ENCODE peak calls at places on chromosomes 13 and 19, in eight cellular contexts. U is effector memory CD4-positive, alpha-beta T cell; K is psoas muscle; Y is BE2C; W is stomach; S is ovary; T is CD8-positive, alpha-beta memory T cell; D is hepatocyte. P is an unnamed sample.

GRCh38 chr13:32837973-32838940 is 178.0 kb upstream of the KL start:
- DNase-seq in U (no peak), Y (no peak), W (no peak), D (no peak), K (no peak), S (no peak), T (no peak), P (peak; percentile 24)

GRCh38 chr19:38090561-38090960 is 133.5 kb downstream of the DPF1 start:
- DNase-seq in K (no peak), S (no peak), T (no peak), D (no peak), W (no peak), U (no peak), Y (no peak), P (no peak)

GRCh38 chr13:29859971-29860370 is 9.6 kb upstream of the UBL3 start:
- DNase-seq in U (no peak), K (no peak), Y (peak; percentile 63), T (no peak), D (no peak), W (no peak), S (no peak), P (no peak)

GRCh38 chr19:32748497-32748896 is 28.9 kb downstream of the TDRD12 start:
- DNase-seq in U (no peak), D (no peak), Y (no peak), S (no peak), K (no peak), W (no peak), T (no peak), P (peak; percentile 15)

GRCh38 chr13:32208860-32209259 is 106.3 kb downstream of the ZAR1L start:
- DNase-seq in D (no peak), S (no peak), U (no peak), W (no peak), Y (no peak), T (no peak), K (peak; percentile 43), P (no peak)

GRCh38 chr19:1492474-1493006 is 1.6 kb downstream of the REEP6 start:
- DNase-seq in W (no peak), U (no peak), K (no peak), Y (no peak), D (peak; percentile 76), T (no peak), S (peak; percentile 45), P (no peak)

GRCh38 chr13:82627183-82627582 is 1255.1 kb downstream of the SLITRK1 start:
- DNase-seq in Y (no peak), K (no peak), W (no peak), T (no peak), S (no peak), U (no peak), D (no peak), P (no peak)

GRCh38 chr13:45850020-45850613 is 1.4 kb downstream of the SIAH3 start:
- DNase-seq in D (no peak), W (no peak), K (no peak), Y (no peak), S (no peak), U (no peak), T (no peak), P (no peak)

GRCh38 chr13:112779856-112780604 is 90.2 kb downstream of the ATP11A start:
- DNase-seq in S (no peak), T (no peak), K (no peak), Y (no peak), W (peak; percentile 16), D (no peak), U (no peak), P (no peak)

GRCh38 chr19:4391701-4392543 is 8.4 kb downstream of the SH3GL1 start:
- DNase-seq in D (no peak), S (no peak), W (no peak), K (peak; percentile 82), U (no peak), T (no peak), Y (no peak), P (no peak)

GRCh38 chr13:89930861-89931260 is 1416.6 kb upstream of the MIR17HG start:
- DNase-seq in W (no peak), K (no peak), U (no peak), S (no peak), Y (no peak), D (peak; percentile 41), T (no peak), P (no peak)

GRCh38 chr19:13850910-13851753 is 25.8 kb upstream of the NANOS3 start:
- DNase-seq in D (peak; percentile 94), U (peak; percentile 73), Y (no peak), K (peak; percentile 95), S (peak; percentile 90), W (peak; percentile 83), T (peak; percentile 58), P (no peak)

GRCh38 chr19:19081642-19082151 is 17.9 kb downstream of the SLC25A42 start:
- DNase-seq in W (no peak), K (peak; percentile 69), U (no peak), S (no peak), Y (no peak), T (no peak), D (no peak), P (no peak)

GRCh38 chr19:48237057-48237456 is 18.7 kb downstream of the CARD8 start:
- DNase-seq in T (no peak), S (no peak), K (no peak), Y (no peak), W (no peak), D (no peak), U (no peak), P (no peak)

GRCh38 chr13:32938907-32939306 is 77.3 kb upstream of the KL start:
- DNase-seq in W (no peak), D (no peak), Y (peak; percentile 16), U (no peak), K (no peak), T (no peak), S (no peak), P (no peak)

GRCh38 chr19:50835785-50836542 is 2.6 kb upstream of the KLK15 start:
- DNase-seq in D (peak; percentile 91), T (peak; percentile 52), U (peak; percentile 23), W (peak; percentile 78), Y (peak; percentile 88), S (peak; percentile 83), K (peak; percentile 59), P (peak; percentile 85)

GRCh38 chr13:94313321-94313720 is 166.2 kb downstream of the DCT start:
- DNase-seq in S (no peak), T (no peak), U (no peak), K (no peak), W (no peak), Y (no peak), D (no peak), P (no peak)

GRCh38 chr19:10432736-10433130 is 12.4 kb downstream of the PDE4A start:
- DNase-seq in D (no peak), K (peak; percentile 81), T (no peak), Y (no peak), U (no peak), S (no peak), W (peak; percentile 64), P (no peak)

GRCh38 chr13:36297600-36298338 is at the start of gene CCDC169:
- DNase-seq in S (peak; percentile 80), K (peak; percentile 80), T (peak; percentile 23), U (peak; percentile 50), D (peak; percentile 81), W (peak; percentile 77), Y (peak; percentile 80), P (peak; percentile 12)
- H3K4me3 ChIP-seq in S (peak within 1 kb of the TSS; percentile 56), K (peak within 1 kb of the TSS; percentile 79), T (peak within 1 kb of the TSS; percentile 47), U (peak within 1 kb of the TSS; percentile 48), D (peak within 1 kb of the TSS; percentile 54), W (peak within 1 kb of the TSS; percentile 71), Y (peak within 1 kb of the TSS; percentile 72), P (no peak within 1 kb of the TSS)

DNA sequence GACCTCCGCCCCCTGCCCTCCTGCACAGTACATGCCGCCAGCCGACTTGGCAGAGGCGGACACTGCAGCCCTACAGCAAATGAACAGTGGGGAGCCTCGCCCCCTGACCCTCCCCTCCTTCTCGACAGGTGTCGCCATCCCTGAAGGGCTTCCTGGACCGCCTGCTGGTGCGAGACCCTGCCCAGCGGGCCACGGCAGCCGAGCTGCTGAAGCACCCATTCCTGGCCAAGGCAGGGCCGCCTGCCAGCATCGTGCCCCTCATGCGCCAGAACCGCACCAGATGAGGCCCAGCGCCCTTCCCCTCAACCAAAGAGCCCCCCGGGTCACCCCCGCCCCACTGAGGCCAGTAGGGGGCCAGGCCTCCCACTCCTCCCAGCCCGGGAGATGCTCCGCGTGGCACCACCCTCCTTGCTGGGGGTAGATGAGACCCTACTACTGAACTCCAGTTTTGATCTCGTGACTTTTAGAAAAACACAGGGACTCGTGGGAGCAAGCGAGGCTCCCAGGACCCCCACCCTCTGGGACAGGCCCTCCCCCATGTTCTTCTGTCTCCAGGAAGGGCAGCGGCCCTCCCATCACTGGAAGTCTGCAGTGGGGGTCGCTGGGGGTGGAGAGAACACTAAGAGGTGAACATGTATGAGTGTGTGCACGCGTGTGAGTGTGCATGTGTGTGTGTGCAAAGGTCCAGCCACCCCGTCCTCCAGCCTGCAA is 18.3 kb upstream of the NCCRP1 start:
- DNase-seq in U (no peak), Y (no peak), K (no peak), S (no peak), T (no peak), D (no peak), W (no peak), P (no peak)
- H3K36me3 ChIP-seq in U (peaks cover 38% of the 10 kb centered on the region), Y (peaks cover 25% of the 10 kb centered on the region), K (peaks cover 45% of the 10 kb centered on the region), S (no peaks in the 10 kb centered on the region), T (no peaks in the 10 kb centered on the region), D (no peaks in the 10 kb centered on the region), W (peaks cover 77% of the 10 kb centered on the region), P (peaks cover 5% of the 10 kb centered on the region)

DNA sequence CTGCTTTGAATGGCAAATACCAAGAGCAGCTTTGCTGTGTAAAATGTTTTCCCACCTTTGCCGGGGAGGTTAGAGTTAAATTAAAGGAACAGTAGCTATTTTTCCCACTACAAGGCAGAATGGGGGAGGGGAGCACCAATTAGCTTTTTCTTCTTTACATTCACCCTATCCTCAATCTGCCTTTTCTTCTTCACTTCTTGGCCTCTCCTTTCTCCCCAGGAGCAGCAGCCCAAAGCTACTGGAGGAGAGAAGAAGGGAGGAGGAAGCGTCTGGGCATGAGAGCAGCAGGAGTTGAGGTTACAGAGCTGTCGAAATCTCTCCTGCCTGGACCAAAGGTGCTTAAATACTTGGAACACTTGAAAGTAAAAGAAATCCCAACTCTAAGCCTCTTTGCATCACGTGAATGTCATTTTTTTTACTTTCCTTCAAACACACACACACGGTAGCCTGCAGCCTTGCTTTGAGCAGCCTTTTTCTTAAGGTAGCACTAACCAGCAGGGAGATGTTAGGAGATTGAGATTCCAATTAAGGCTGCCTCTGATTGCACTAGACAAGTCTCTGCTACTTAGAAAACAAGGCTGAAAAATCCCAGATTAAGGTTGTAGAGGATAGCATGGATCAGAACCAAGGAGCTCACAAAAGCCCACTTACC is 38.9 kb upstream of the WASF3 start:
- DNase-seq in W (no peak), S (no peak), Y (no peak), U (no peak), D (no peak), T (no peak), K (no peak), P (no peak)
- H3K27me3 ChIP-seq in W (no peaks in the 10 kb centered on the region), S (no peaks in the 10 kb centered on the region), Y (peaks cover 9% of the 10 kb centered on the region), U (no peaks in the 10 kb centered on the region), D (no peaks in the 10 kb centered on the region), T (no peaks in the 10 kb centered on the region), K (peaks cover 2% of the 10 kb centered on the region), P (no peaks in the 10 kb centered on the region)

GRCh38 chr19:55114566-55115145 is 2.8 kb downstream of the PPP1R12C start:
- DNase-seq in W (no peak), D (no peak), T (no peak), K (peak; percentile 40), Y (no peak), U (no peak), S (no peak), P (no peak)
- H3K4me3 ChIP-seq in W (no peak overlapping the region), D (no peak overlapping the region), T (no peak overlapping the region), K (peak overlapping the region; percentile 89), Y (no peak overlapping the region), U (no peak overlapping the region), S (no peak overlapping the region), P (no peak overlapping the region)